ENCODE peak calls at places on chromosomes 5 and 9, in four cellular contexts. N, C, V and I are unnamed samples.

GRCh38 chr9:132015866-132016265 is 63.8 kb downstream of the MED27 start:
- DNase-seq in N (no peak), C (no peak), V (no peak), I (no peak)

GRCh38 chr9:119278138-119278537 is 91.1 kb downstream of the BRINP1 start:
- DNase-seq in N (no peak), C (no peak), V (no peak), I (no peak)

GRCh38 chr5:16160706-16161105 is 18.9 kb downstream of the MARCHF11 start:
- DNase-seq in N (no peak), C (no peak), V (no peak), I (peak)

GRCh38 chr9:124661184-124661755 is 109.8 kb downstream of the NR6A1 start:
- DNase-seq in N (no peak), C (no peak), V (no peak), I (no peak)

GRCh38 chr5:3604501-3604900 is 8.9 kb downstream of the IRX1 start:
- DNase-seq in N (no peak), C (no peak), V (no peak), I (no peak)

GRCh38 chr9:13810510-13810909 is 503.4 kb downstream of the NFIB start:
- DNase-seq in N (no peak), C (no peak), V (peak), I (no peak)

GRCh38 chr5:66041612-66042011 is 102.5 kb upstream of the SREK1 start:
- DNase-seq in N (no peak), C (no peak), V (no peak), I (no peak)

GRCh38 chr9:5688109-5688508 is 59.2 kb downstream of the RIC1 start:
- DNase-seq in N (no peak), C (no peak), V (peak), I (peak)

GRCh38 chr5:59136575-59136974 is 553.7 kb downstream of the RAB3C start:
- DNase-seq in N (no peak), C (no peak), V (no peak), I (no peak)

GRCh38 chr9:112820886-112821285 is 69.8 kb downstream of the SLC46A2 start:
- DNase-seq in N (no peak), C (no peak), V (no peak), I (peak)

GRCh38 chr5:138945421-138946240 is 70.5 kb upstream of the LRRTM2 start:
- DNase-seq in N (no peak), C (no peak), V (peak), I (no peak)

GRCh38 chr5:149790276-149790675 is 60.2 kb downstream of the PPARGC1B start:
- DNase-seq in N (no peak), C (no peak), V (no peak), I (no peak)

GRCh38 chr5:138873886-138874200 is 1.3 kb downstream of the LRRTM2 start:
- DNase-seq in N (no peak), C (no peak), V (no peak), I (no peak)

GRCh38 chr9:104232781-104233341 is 138.8 kb downstream of the SMC2 start:
- DNase-seq in N (no peak), C (no peak), V (no peak), I (peak)

GRCh38 chr5:60538955-60539866 is 160.8 kb downstream of the DEPDC1B start:
- DNase-seq in N (no peak), C (no peak), V (no peak), I (no peak)

GRCh38 chr9:136233868-136234267 is 11.7 kb downstream of the QSOX2 start:
- DNase-seq in N (no peak), C (no peak), V (no peak), I (no peak)

GRCh38 chr5:96863114-96863513 is 13.2 kb upstream of the ERAP2 start:
- DNase-seq in N (no peak), C (no peak), V (no peak), I (no peak)

GRCh38 chr9:134518004-134518606 is 123.5 kb upstream of the COL5A1 start:
- DNase-seq in N (no peak), C (no peak), V (no peak), I (no peak)

GRCh38 chr9:70639853-70640814 is 225.7 kb upstream of the KLF9 start:
- DNase-seq in N (no peak), C (no peak), V (no peak), I (peak)

GRCh38 chr5:61467766-61468482 is 135.9 kb downstream of the ZSWIM6 start:
- DNase-seq in N (no peak), C (no peak), V (no peak), I (no peak)